ENCODE peak calls at places on chromosome 21, in seven cellular contexts. One of them, this sample, is unnamed.
A peak's percentile ranks its signal among the peaks of the same experiment; 100 is the strongest.

GRCh38 chr21:28822064-28822402 is 170.6 kb downstream of the LTN1 start:
- DNase-seq in neural crest cell: no peak
- DNase-seq in LNCaP clone FGC: no peak
- DNase-seq in hepatocyte: no peak
- DNase-seq in fibroblast of pulmonary artery: no peak
- DNase-seq in BJ: no peak
- DNase-seq in A549: no peak
- DNase-seq in this sample: no peak

GRCh38 chr21:46457801-46458314 is 833 bp upstream of the DIP2A start:
- DNase-seq in hepatocyte: peak; percentile 57
- DNase-seq in LNCaP clone FGC: no peak
- DNase-seq in A549: peak; percentile 16
- DNase-seq in BJ: no peak
- DNase-seq in fibroblast of pulmonary artery: peak; percentile 43
- DNase-seq in neural crest cell: no peak
- DNase-seq in this sample: no peak

GRCh38 chr21:32190491-32191144 is 88.2 kb downstream of the MIS18A start:
- DNase-seq in neural crest cell: no peak
- DNase-seq in fibroblast of pulmonary artery: no peak
- DNase-seq in BJ: no peak
- DNase-seq in hepatocyte: no peak
- DNase-seq in A549: no peak
- DNase-seq in LNCaP clone FGC: no peak
- DNase-seq in this sample: no peak

GRCh38 chr21:37842163-37842919 is 73.9 kb downstream of the KCNJ6 start:
- DNase-seq in A549: no peak
- DNase-seq in neural crest cell: no peak
- DNase-seq in fibroblast of pulmonary artery: no peak
- DNase-seq in hepatocyte: no peak
- DNase-seq in BJ: no peak
- DNase-seq in LNCaP clone FGC: no peak
- DNase-seq in this sample: no peak

GRCh38 chr21:20882462-20883415 is 115.5 kb upstream of the NCAM2 start:
- DNase-seq in LNCaP clone FGC: no peak
- DNase-seq in BJ: no peak
- DNase-seq in neural crest cell: peak; percentile 51
- DNase-seq in hepatocyte: peak; percentile 61
- DNase-seq in A549: no peak
- DNase-seq in fibroblast of pulmonary artery: peak; percentile 27
- DNase-seq in this sample: no peak

GRCh38 chr21:29085106-29085752 is 11.8 kb upstream of the CCT8 start:
- DNase-seq in hepatocyte: no peak
- DNase-seq in A549: no peak
- DNase-seq in fibroblast of pulmonary artery: no peak
- DNase-seq in BJ: no peak
- DNase-seq in neural crest cell: no peak
- DNase-seq in LNCaP clone FGC: no peak
- DNase-seq in this sample: no peak

GRCh38 chr21:34517491-34518245 is 5.7 kb upstream of the KCNE1 start:
- DNase-seq in LNCaP clone FGC: no peak
- DNase-seq in neural crest cell: no peak
- DNase-seq in BJ: no peak
- DNase-seq in A549: no peak
- DNase-seq in hepatocyte: no peak
- DNase-seq in fibroblast of pulmonary artery: no peak
- DNase-seq in this sample: no peak

GRCh38 chr21:34974162-34974981 is 74.7 kb downstream of the RUNX1 start:
- DNase-seq in LNCaP clone FGC: no peak
- DNase-seq in A549: no peak
- DNase-seq in neural crest cell: no peak
- DNase-seq in fibroblast of pulmonary artery: no peak
- DNase-seq in hepatocyte: peak; percentile 34
- DNase-seq in BJ: no peak
- DNase-seq in this sample: peak; percentile 61

GRCh38 chr21:26892151-26892550 is 46.9 kb upstream of the ADAMTS1 start:
- DNase-seq in hepatocyte: no peak
- DNase-seq in neural crest cell: no peak
- DNase-seq in A549: no peak
- DNase-seq in BJ: no peak
- DNase-seq in fibroblast of pulmonary artery: no peak
- DNase-seq in LNCaP clone FGC: no peak
- DNase-seq in this sample: no peak

GRCh38 chr21:43269461-43269860 is 100.7 kb downstream of the CRYAA start:
- DNase-seq in LNCaP clone FGC: no peak
- DNase-seq in hepatocyte: no peak
- DNase-seq in fibroblast of pulmonary artery: no peak
- DNase-seq in A549: no peak
- DNase-seq in BJ: no peak
- DNase-seq in neural crest cell: no peak
- DNase-seq in this sample: peak; percentile 65

GRCh38 chr21:25639922-25640670 is 1.0 kb downstream of the JAM2 start:
- DNase-seq in hepatocyte: peak; percentile 22
- DNase-seq in neural crest cell: peak; percentile 50
- DNase-seq in fibroblast of pulmonary artery: no peak
- DNase-seq in A549: no peak
- DNase-seq in BJ: no peak
- DNase-seq in LNCaP clone FGC: no peak
- DNase-seq in this sample: peak; percentile 50

GRCh38 chr21:30962013-30962412 is 76.3 kb downstream of the KRTAP19-8 start:
- DNase-seq in fibroblast of pulmonary artery: no peak
- DNase-seq in hepatocyte: no peak
- DNase-seq in neural crest cell: no peak
- DNase-seq in BJ: no peak
- DNase-seq in LNCaP clone FGC: no peak
- DNase-seq in A549: no peak
- DNase-seq in this sample: no peak

GRCh38 chr21:25558123-25558522 is 49.2 kb downstream of the MRPL39 start:
- DNase-seq in neural crest cell: no peak
- DNase-seq in BJ: no peak
- DNase-seq in LNCaP clone FGC: no peak
- DNase-seq in A549: no peak
- DNase-seq in hepatocyte: no peak
- DNase-seq in fibroblast of pulmonary artery: no peak
- DNase-seq in this sample: no peak

GRCh38 chr21:43311303-43311817 is 115.6 kb downstream of the SIK1 start:
- DNase-seq in BJ: no peak
- DNase-seq in hepatocyte: peak; percentile 81
- DNase-seq in fibroblast of pulmonary artery: no peak
- DNase-seq in neural crest cell: no peak
- DNase-seq in LNCaP clone FGC: no peak
- DNase-seq in A549: no peak
- DNase-seq in this sample: no peak

GRCh38 chr21:23853796-23854379 is 1753.4 kb downstream of the MRPL39 start:
- DNase-seq in BJ: no peak
- DNase-seq in hepatocyte: peak; percentile 19
- DNase-seq in neural crest cell: no peak
- DNase-seq in fibroblast of pulmonary artery: peak; percentile 41
- DNase-seq in LNCaP clone FGC: peak; percentile 36
- DNase-seq in A549: no peak
- DNase-seq in this sample: peak; percentile 17
- TF ChIP-seq CTCF in BJ: no peak
- TF ChIP-seq CTCF in hepatocyte: peak; percentile 37
- TF ChIP-seq CTCF in neural crest cell: peak; percentile 54
- TF ChIP-seq CTCF in fibroblast of pulmonary artery: peak; percentile 36
- TF ChIP-seq CTCF in LNCaP clone FGC: peak; percentile 72
- TF ChIP-seq CTCF in A549: no peak
- TF ChIP-seq CTCF in this sample: peak; percentile 53

GRCh38 chr21:15682977-15683376 is 46.8 kb upstream of the USP25 start:
- DNase-seq in BJ: no peak
- DNase-seq in hepatocyte: no peak
- DNase-seq in LNCaP clone FGC: no peak
- DNase-seq in neural crest cell: no peak
- DNase-seq in fibroblast of pulmonary artery: peak; percentile 79
- DNase-seq in A549: no peak
- DNase-seq in this sample: no peak

GRCh38 chr21:15682182-15682895 is 47.4 kb upstream of the USP25 start:
- DNase-seq in fibroblast of pulmonary artery: peak; percentile 92
- DNase-seq in neural crest cell: no peak
- DNase-seq in LNCaP clone FGC: no peak
- DNase-seq in hepatocyte: no peak
- DNase-seq in A549: no peak
- DNase-seq in BJ: no peak
- DNase-seq in this sample: no peak

GRCh38 chr21:15679630-15680029 is 50.2 kb upstream of the USP25 start:
- DNase-seq in hepatocyte: no peak
- DNase-seq in A549: no peak
- DNase-seq in LNCaP clone FGC: no peak
- DNase-seq in neural crest cell: no peak
- DNase-seq in fibroblast of pulmonary artery: no peak
- DNase-seq in BJ: no peak
- DNase-seq in this sample: no peak
- TF ChIP-seq CTCF in hepatocyte: no peak
- TF ChIP-seq CTCF in A549: no peak
- TF ChIP-seq CTCF in LNCaP clone FGC: no peak
- TF ChIP-seq CTCF in neural crest cell: no peak
- TF ChIP-seq CTCF in fibroblast of pulmonary artery: no peak
- TF ChIP-seq CTCF in BJ: no peak
- TF ChIP-seq CTCF in this sample: no peak

GRCh38 chr21:39911286-39911685 is 44.0 kb downstream of the PCP4 start:
- DNase-seq in BJ: no peak
- DNase-seq in LNCaP clone FGC: peak; percentile 11
- DNase-seq in neural crest cell: no peak
- DNase-seq in fibroblast of pulmonary artery: no peak
- DNase-seq in hepatocyte: no peak
- DNase-seq in A549: peak; percentile 2
- DNase-seq in this sample: no peak
- TF ChIP-seq CTCF in BJ: no peak
- TF ChIP-seq CTCF in LNCaP clone FGC: peak; percentile 64
- TF ChIP-seq CTCF in neural crest cell: peak; percentile 44
- TF ChIP-seq CTCF in fibroblast of pulmonary artery: no peak
- TF ChIP-seq CTCF in hepatocyte: peak; percentile 13
- TF ChIP-seq CTCF in A549: no peak
- TF ChIP-seq CTCF in this sample: no peak

DNA sequence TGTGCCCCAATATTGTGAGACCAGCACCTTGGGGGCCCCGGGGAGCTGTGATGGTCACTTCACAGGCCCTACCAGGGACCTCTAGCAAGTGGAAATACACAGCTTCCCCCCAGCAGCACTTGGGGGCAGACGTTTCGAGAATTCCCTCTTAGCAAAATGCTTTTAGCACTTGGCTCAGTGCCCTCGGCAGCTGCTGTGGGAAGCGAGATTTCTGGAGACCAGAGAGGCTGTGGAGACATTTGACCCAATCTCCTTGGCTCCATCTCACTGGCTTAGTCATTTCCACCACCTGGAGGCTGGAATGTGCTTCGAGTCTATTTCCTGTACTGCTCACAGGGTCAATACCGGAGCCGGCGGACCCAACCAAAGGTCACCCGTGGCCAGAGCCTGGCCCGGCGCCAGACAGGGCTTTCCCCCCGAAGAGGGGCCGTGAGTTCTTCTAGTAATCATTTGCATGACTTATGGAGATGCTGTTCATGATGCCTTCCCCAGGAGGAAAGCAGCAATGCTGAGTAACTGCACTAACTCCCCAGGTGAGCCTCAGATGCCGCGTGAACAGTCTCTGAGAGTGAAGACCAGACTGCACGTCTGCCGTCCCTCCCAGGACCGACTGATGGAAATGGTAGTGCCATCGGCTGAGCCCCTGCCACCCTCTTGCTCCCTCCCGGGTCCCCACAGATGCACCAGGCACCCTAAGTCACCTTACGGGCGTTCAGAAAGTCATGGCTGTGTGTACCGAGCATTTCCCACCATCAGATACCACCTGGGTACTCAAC is 4.4 kb upstream of the C2CD2 start:
- DNase-seq in LNCaP clone FGC: no peak
- DNase-seq in neural crest cell: no peak
- DNase-seq in BJ: peak; percentile 44
- DNase-seq in hepatocyte: peak; percentile 63
- DNase-seq in A549: peak; percentile 68
- DNase-seq in fibroblast of pulmonary artery: peak; percentile 93
- DNase-seq in this sample: peak; percentile 19
- TF ChIP-seq CTCF in LNCaP clone FGC: no peak
- TF ChIP-seq CTCF in neural crest cell: no peak
- TF ChIP-seq CTCF in BJ: peak; percentile 50
- TF ChIP-seq CTCF in hepatocyte: peak; percentile 34
- TF ChIP-seq CTCF in A549: peak; percentile 26
- TF ChIP-seq CTCF in fibroblast of pulmonary artery: peak; percentile 38
- TF ChIP-seq CTCF in this sample: no peak

GRCh38 chr21:33266050-33266783 is at the start of gene IL10RB:
- DNase-seq in BJ: no peak
- DNase-seq in A549: peak; percentile 64
- DNase-seq in fibroblast of pulmonary artery: peak; percentile 40
- DNase-seq in neural crest cell: peak; percentile 53
- DNase-seq in LNCaP clone FGC: no peak
- DNase-seq in hepatocyte: peak; percentile 90
- DNase-seq in this sample: peak; percentile 86
- TF ChIP-seq CTCF in BJ: no peak
- TF ChIP-seq CTCF in A549: no peak
- TF ChIP-seq CTCF in fibroblast of pulmonary artery: no peak
- TF ChIP-seq CTCF in neural crest cell: no peak
- TF ChIP-seq CTCF in LNCaP clone FGC: no peak
- TF ChIP-seq CTCF in hepatocyte: no peak
- TF ChIP-seq CTCF in this sample: no peak

GRCh38 chr21:44618504-44618903 is 6.6 kb downstream of the KRTAP10-8 start:
- DNase-seq in fibroblast of pulmonary artery: peak; percentile 20
- DNase-seq in hepatocyte: no peak
- DNase-seq in LNCaP clone FGC: peak; percentile 33
- DNase-seq in A549: no peak
- DNase-seq in BJ: no peak
- DNase-seq in neural crest cell: no peak
- DNase-seq in this sample: no peak
- TF ChIP-seq CTCF in fibroblast of pulmonary artery: peak; percentile 26
- TF ChIP-seq CTCF in hepatocyte: no peak
- TF ChIP-seq CTCF in LNCaP clone FGC: peak; percentile 62
- TF ChIP-seq CTCF in A549: no peak
- TF ChIP-seq CTCF in BJ: no peak
- TF ChIP-seq CTCF in neural crest cell: peak; percentile 18
- TF ChIP-seq CTCF in this sample: peak; percentile 28